ENCODE peak calls at places on chromosome 12, in eight cellular contexts. J, E, L, C, R, V, K and T are unnamed samples.
A peak's percentile ranks its signal among the peaks of the same experiment; 100 is the strongest.

GRCh38 chr12:127455347-127456265 is 811.4 kb upstream of the TMEM132C start:
- DNase-seq in J (no peak), E (no peak), L (peak; percentile 28), C (no peak), R (no peak), V (no peak), K (no peak), T (no peak)

GRCh38 chr12:75509621-75510020 is 1.8 kb downstream of the KRR1 start:
- DNase-seq in J (no peak), E (no peak), L (no peak), C (no peak), R (no peak), V (no peak), K (no peak), T (no peak)

GRCh38 chr12:42360747-42361403 is 34.9 kb downstream of the PPHLN1 start:
- DNase-seq in J (no peak), E (no peak), L (no peak), C (no peak), R (no peak), V (no peak), K (no peak), T (no peak)

GRCh38 chr12:76908303-76909017 is 29.6 kb upstream of the CSRP2 start:
- DNase-seq in J (no peak), E (no peak), L (no peak), C (no peak), R (no peak), V (no peak), K (no peak), T (no peak)

GRCh38 chr12:49624919-49625577 is 1.7 kb downstream of the PRPF40B start:
- DNase-seq in J (no peak), E (no peak), L (no peak), C (no peak), R (no peak), V (peak; percentile 7), K (no peak), T (no peak)

GRCh38 chr12:110001596-110001995 is 2.4 kb downstream of the ANKRD13A start:
- DNase-seq in J (no peak), E (no peak), L (no peak), C (no peak), R (no peak), V (no peak), K (no peak), T (no peak)

GRCh38 chr12:30884804-30885203 is 41.7 kb upstream of the TSPAN11 start:
- DNase-seq in J (no peak), E (no peak), L (no peak), C (no peak), R (no peak), V (no peak), K (no peak), T (no peak)

GRCh38 chr12:107541001-107541400 is 144.6 kb upstream of the PWP1 start:
- DNase-seq in J (no peak), E (no peak), L (no peak), C (no peak), R (no peak), V (no peak), K (no peak), T (no peak)

GRCh38 chr12:56723889-56724659 is 1.0 kb downstream of the NACA start:
- DNase-seq in J (peak; percentile 39), E (no peak), L (peak; percentile 75), C (peak; percentile 39), R (peak; percentile 93), V (no peak), K (peak; percentile 67), T (peak; percentile 35)

DNA sequence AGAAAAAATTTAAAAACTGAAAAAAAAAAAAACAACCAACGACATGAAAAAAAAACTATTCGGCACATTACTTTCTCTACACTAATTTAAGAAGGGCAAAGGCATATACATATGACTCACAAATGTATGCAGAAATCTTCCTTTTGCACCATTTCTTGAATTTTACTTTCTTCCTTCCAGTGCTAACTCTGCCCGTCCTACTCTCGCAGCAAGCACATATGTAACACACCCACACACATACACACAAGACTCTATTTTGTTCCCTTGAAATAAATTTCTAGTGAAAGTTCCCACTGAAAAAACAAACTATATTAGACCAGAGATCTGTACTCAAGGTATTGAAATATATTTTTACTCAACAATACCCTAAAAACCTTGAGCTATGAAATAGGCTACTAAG is 14.6 kb downstream of the BTG1 start:
- DNase-seq in J (no peak), E (no peak), L (no peak), C (no peak), R (no peak), V (no peak), K (no peak), T (no peak)
- H3K4me3 ChIP-seq in J (no peak overlapping the region), E (no peak overlapping the region), L (no peak overlapping the region), C (no peak overlapping the region), R (no peak overlapping the region), V (no peak overlapping the region), K (no peak overlapping the region), T (peak overlapping the region; percentile 19)

GRCh38 chr12:12156116-12156515 is 85.4 kb downstream of the BCL2L14 start:
- DNase-seq in J (no peak), E (no peak), L (no peak), C (no peak), R (no peak), V (no peak), K (no peak), T (no peak)
- H3K4me1 ChIP-seq in J (peaks cover 17% of the 10 kb centered on the region), E (no peaks in the 10 kb centered on the region), L (no peaks in the 10 kb centered on the region), C (no peaks in the 10 kb centered on the region), R (peaks cover 24% of the 10 kb centered on the region), V (no peaks in the 10 kb centered on the region), K (no peaks in the 10 kb centered on the region), T (peaks cover 13% of the 10 kb centered on the region)

DNA sequence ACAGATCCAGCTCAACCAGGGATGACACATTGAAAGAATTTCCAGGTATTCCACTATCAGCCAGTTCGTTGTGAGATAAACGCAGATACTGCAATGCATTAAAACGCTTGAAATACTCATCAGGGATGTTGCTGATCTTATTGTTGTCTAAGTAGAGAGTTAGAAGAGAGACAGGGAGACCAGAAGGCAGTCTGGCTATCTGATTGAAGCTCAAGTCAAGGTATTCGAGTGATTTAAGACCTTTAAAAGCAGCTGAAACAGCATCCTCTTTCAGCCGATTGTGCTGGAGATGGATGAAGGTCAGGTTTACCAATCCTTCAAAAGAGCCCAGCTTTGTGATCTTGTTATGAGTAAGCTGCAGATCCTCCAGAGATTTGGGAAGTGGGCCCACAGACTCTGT is 3.1 kb downstream of the LUM start:
- DNase-seq in J (no peak), E (no peak), L (no peak), C (no peak), R (no peak), V (no peak), K (no peak), T (no peak)
- H3K4me3 ChIP-seq in J (peak overlapping the region; percentile 53), E (no peak overlapping the region), L (no peak overlapping the region), C (no peak overlapping the region), R (no peak overlapping the region), V (no peak overlapping the region), K (no peak overlapping the region), T (no peak overlapping the region)

GRCh38 chr12:124511259-124511985 is 56.0 kb downstream of the NCOR2 start:
- DNase-seq in J (no peak), E (no peak), L (no peak), C (no peak), R (no peak), V (no peak), K (no peak), T (no peak)

GRCh38 chr12:124514145-124514995 is 53.0 kb downstream of the NCOR2 start:
- DNase-seq in J (no peak), E (no peak), L (no peak), C (peak; percentile 33), R (no peak), V (no peak), K (no peak), T (no peak)

GRCh38 chr12:124513297-124513867 is 54.0 kb downstream of the NCOR2 start:
- DNase-seq in J (no peak), E (no peak), L (no peak), C (peak; percentile 41), R (no peak), V (no peak), K (no peak), T (no peak)

GRCh38 chr12:124510301-124510970 is 57.0 kb downstream of the NCOR2 start:
- DNase-seq in J (no peak), E (no peak), L (no peak), C (no peak), R (peak; percentile 53), V (no peak), K (peak; percentile 52), T (no peak)

DNA sequence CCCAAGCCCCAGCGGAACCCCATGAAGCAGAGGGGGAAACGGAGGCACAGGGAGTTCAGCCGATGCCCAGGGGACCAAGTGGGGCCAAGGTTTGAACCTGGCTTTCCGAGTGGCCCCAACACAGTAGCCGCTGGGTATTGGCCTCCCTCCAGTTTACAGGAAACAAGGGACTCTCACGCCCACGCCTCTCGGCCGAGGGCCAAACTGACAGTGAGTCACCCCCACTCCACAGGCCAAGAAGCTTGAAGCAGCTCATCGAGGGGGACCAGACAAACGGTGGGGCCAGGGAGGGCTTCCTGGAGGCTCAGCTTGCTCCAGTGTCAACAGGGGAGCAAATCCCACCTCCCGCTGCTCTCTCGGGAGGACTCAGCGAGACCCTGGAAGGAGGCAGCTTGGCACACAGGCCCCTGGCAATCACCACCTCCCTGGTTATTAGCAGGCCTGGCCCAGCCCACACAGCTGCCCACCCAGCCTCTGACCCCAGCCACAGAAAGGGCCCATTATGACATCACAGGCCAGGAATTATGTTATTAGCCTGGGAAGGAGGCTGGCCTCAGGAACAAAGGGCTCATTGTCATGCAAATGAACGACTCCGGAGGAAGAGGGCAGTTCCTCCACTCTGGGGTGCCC is 54.6 kb downstream of the NCOR2 start:
- DNase-seq in J (peak; percentile 86), E (peak; percentile 88), L (peak; percentile 76), C (peak; percentile 85), R (no peak), V (peak; percentile 93), K (peak; percentile 89), T (peak; percentile 82)
- H3K4me1 ChIP-seq in J (peaks cover 100% of the 10 kb centered on the region), E (peaks cover 52% of the 10 kb centered on the region), L (peaks cover 62% of the 10 kb centered on the region), C (peaks cover 42% of the 10 kb centered on the region), R (peaks cover 92% of the 10 kb centered on the region), V (peaks cover 85% of the 10 kb centered on the region), K (peaks cover 51% of the 10 kb centered on the region), T (peaks cover 40% of the 10 kb centered on the region)

GRCh38 chr12:65152012-65152411 is 17.4 kb upstream of the LEMD3 start:
- DNase-seq in J (no peak), E (no peak), L (no peak), C (no peak), R (no peak), V (no peak), K (no peak), T (no peak)

GRCh38 chr12:65152586-65152985 is 16.8 kb upstream of the LEMD3 start:
- DNase-seq in J (no peak), E (no peak), L (no peak), C (no peak), R (no peak), V (no peak), K (no peak), T (no peak)

GRCh38 chr12:65155784-65156183 is 13.6 kb upstream of the LEMD3 start:
- DNase-seq in J (no peak), E (no peak), L (no peak), C (no peak), R (no peak), V (no peak), K (no peak), T (no peak)

GRCh38 chr12:65157091-65157490 is 12.3 kb upstream of the LEMD3 start:
- DNase-seq in J (no peak), E (no peak), L (no peak), C (no peak), R (no peak), V (no peak), K (no peak), T (no peak)

GRCh38 chr12:65156366-65156831 is 13.0 kb upstream of the LEMD3 start:
- DNase-seq in J (no peak), E (no peak), L (no peak), C (no peak), R (no peak), V (no peak), K (no peak), T (no peak)
- H3K4me3 ChIP-seq in J (no peak overlapping the region), E (no peak overlapping the region), L (no peak overlapping the region), C (no peak overlapping the region), R (no peak overlapping the region), V (no peak overlapping the region), K (no peak overlapping the region), T (peak overlapping the region; percentile 11)